ENCODE peak calls at places on chromosomes 11 and 22, in ten cellular contexts. R, T, N, V, Y, J, O, G, L and F are unnamed samples.

GRCh38 chr11:14356342-14356741 is 2.6 kb downstream of the RRAS2 start:
- DNase-seq in R (no peak), T (no peak), N (no peak), V (no peak), Y (no peak), J (no peak), O (no peak), G (no peak), L (no peak), F (no peak)

GRCh38 chr11:79400717-79401330 is 40.0 kb downstream of the TENM4 start:
- DNase-seq in R (no peak), T (peak; percentile 48), N (no peak), V (no peak), Y (no peak), J (peak; percentile 74), O (peak; percentile 44), G (no peak), L (peak; percentile 12), F (no peak)

GRCh38 chr11:129315781-129316579 is 59.7 kb upstream of the BARX2 start:
- DNase-seq in R (no peak), T (peak; percentile 46), N (no peak), V (peak; percentile 58), Y (peak; percentile 79), J (peak; percentile 62), O (peak; percentile 72), G (no peak), L (peak; percentile 45), F (no peak)

GRCh38 chr22:17832665-17833064 is 58.4 kb upstream of the BID start:
- DNase-seq in R (no peak), T (no peak), N (no peak), V (no peak), Y (no peak), J (no peak), O (peak; percentile 68), G (no peak), L (no peak), F (no peak)

GRCh38 chr11:12287374-12288211 is 89.8 kb upstream of the PARVA start:
- DNase-seq in R (no peak), T (peak; percentile 26), N (peak; percentile 77), V (peak; percentile 8), Y (no peak), J (peak; percentile 80), O (peak; percentile 48), G (peak; percentile 93), L (peak; percentile 59), F (no peak)

GRCh38 chr11:16002942-16003341 is 353.4 kb downstream of the SOX6 start:
- DNase-seq in R (no peak), T (no peak), N (no peak), V (no peak), Y (no peak), J (no peak), O (no peak), G (no peak), L (no peak), F (no peak)

GRCh38 chr22:25563757-25564319 is 637 bp upstream of the GRK3 start:
- DNase-seq in R (no peak), T (no peak), N (no peak), V (no peak), Y (no peak), J (peak; percentile 51), O (peak; percentile 28), G (peak; percentile 67), L (peak; percentile 61), F (no peak)

GRCh38 chr22:24424901-24425775 is 2.3 kb upstream of the ADORA2A start:
- DNase-seq in R (no peak), T (no peak), N (no peak), V (no peak), Y (no peak), J (no peak), O (no peak), G (no peak), L (no peak), F (no peak)

GRCh38 chr11:70205766-70206165 is 2.7 kb downstream of the FADD start:
- DNase-seq in R (no peak), T (no peak), N (no peak), V (no peak), Y (no peak), J (no peak), O (no peak), G (no peak), L (no peak), F (peak; percentile 67)

GRCh38 chr11:131944709-131945108 is 574.3 kb downstream of the NTM start:
- DNase-seq in R (no peak), T (no peak), N (no peak), V (no peak), Y (no peak), J (no peak), O (no peak), G (no peak), L (no peak), F (no peak)

GRCh38 chr11:102256251-102256650 is 61.0 kb upstream of the BIRC3 start:
- DNase-seq in R (no peak), T (no peak), N (no peak), V (peak; percentile 50), Y (no peak), J (no peak), O (no peak), G (no peak), L (no peak), F (no peak)

GRCh38 chr11:67286621-67287333 is 2.3 kb upstream of the ANKRD13D start:
- DNase-seq in R (no peak), T (no peak), N (no peak), V (no peak), Y (no peak), J (peak; percentile 40), O (no peak), G (peak; percentile 74), L (no peak), F (peak; percentile 91)
- H3K4me3 ChIP-seq in R (no peak overlapping the region), T (no peak overlapping the region), N (no peak overlapping the region), V (no peak overlapping the region), Y (no peak overlapping the region), J (no peak overlapping the region), O (no peak overlapping the region), G (no peak overlapping the region), L (no peak overlapping the region), F (peak overlapping the region; percentile 85)

DNA sequence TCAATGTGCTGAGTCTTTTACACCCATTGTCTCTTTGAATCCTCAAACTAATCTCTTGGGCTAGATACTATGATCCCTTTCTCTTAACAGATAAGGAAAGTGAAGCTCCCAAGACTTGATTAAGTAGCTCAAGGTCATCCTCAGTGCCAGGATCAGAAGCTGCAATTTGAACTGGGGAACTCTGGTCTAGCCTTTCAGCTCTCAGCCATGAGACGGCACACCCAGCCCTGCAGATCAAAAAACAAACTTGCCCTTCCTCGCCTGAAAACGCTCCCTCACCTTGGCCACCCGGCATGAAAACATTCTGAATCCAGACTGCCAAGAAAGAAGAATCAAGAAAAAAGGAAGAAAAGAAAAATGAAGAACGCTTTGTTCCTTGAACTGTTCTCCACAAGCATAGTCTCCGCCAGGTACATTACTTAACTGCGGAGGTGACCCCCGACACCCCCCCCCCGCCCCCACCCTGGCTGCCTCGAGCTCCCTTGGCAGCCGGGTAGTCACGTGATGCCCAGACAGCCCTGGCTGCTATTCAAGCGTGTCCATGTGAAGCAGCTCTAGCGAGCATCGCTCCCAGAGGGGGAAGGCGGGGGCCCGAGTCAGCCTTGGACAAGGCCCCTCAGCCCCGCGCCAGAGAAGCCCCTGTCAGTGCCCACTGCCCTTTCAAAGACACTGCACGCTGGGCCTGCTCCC is 451.2 kb downstream of the MIAT start:
- DNase-seq in R (no peak), T (peak; percentile 39), N (no peak), V (no peak), Y (peak; percentile 60), J (no peak), O (peak; percentile 32), G (peak; percentile 93), L (no peak), F (no peak)
- TF ChIP-seq POLR2AphosphoS5 in R (no peak), T (peak; percentile 1), N (no peak), V (peak; percentile 49), Y (peak; percentile 30), J (no peak), O (no peak), G (peak; percentile 67), L (no peak), F (no peak)

GRCh38 chr11:27095050-27095449 is 54.4 kb downstream of the BBOX1 start:
- DNase-seq in R (no peak), T (no peak), N (no peak), V (no peak), Y (no peak), J (no peak), O (no peak), G (no peak), L (no peak), F (no peak)
- H3K4me3 ChIP-seq in R (no peak overlapping the region), T (no peak overlapping the region), N (no peak overlapping the region), V (no peak overlapping the region), Y (no peak overlapping the region), J (no peak overlapping the region), O (no peak overlapping the region), G (no peak overlapping the region), L (no peak overlapping the region), F (no peak overlapping the region)

GRCh38 chr22:35409783-35410662 is 10.1 kb downstream of the MCM5 start:
- DNase-seq in R (no peak), T (no peak), N (no peak), V (no peak), Y (no peak), J (no peak), O (peak; percentile 52), G (no peak), L (no peak), F (peak; percentile 92)
- TF ChIP-seq POLR2AphosphoS5 in R (no peak), T (no peak), N (no peak), V (no peak), Y (no peak), J (no peak), O (no peak), G (no peak), L (no peak), F (peak; percentile 74)

GRCh38 chr11:19079643-19080440 is 19.3 kb upstream of the MRGPRX2 start:
- DNase-seq in R (no peak), T (no peak), N (no peak), V (peak; percentile 77), Y (no peak), J (no peak), O (no peak), G (no peak), L (no peak), F (no peak)

GRCh38 chr11:19080579-19080993 is 20.1 kb upstream of the MRGPRX2 start:
- DNase-seq in R (no peak), T (no peak), N (no peak), V (peak; percentile 26), Y (no peak), J (no peak), O (no peak), G (no peak), L (peak; percentile 65), F (no peak)

GRCh38 chr11:19076744-19077589 is 16.4 kb upstream of the MRGPRX2 start:
- DNase-seq in R (peak; percentile 6), T (peak; percentile 70), N (no peak), V (peak; percentile 39), Y (no peak), J (peak; percentile 69), O (peak; percentile 68), G (no peak), L (peak; percentile 32), F (peak; percentile 84)

GRCh38 chr11:19075636-19076035 is 15.1 kb upstream of the MRGPRX2 start:
- DNase-seq in R (no peak), T (no peak), N (no peak), V (no peak), Y (no peak), J (no peak), O (no peak), G (no peak), L (no peak), F (no peak)

GRCh38 chr11:19077965-19078364 is 17.4 kb upstream of the MRGPRX2 start:
- DNase-seq in R (no peak), T (no peak), N (no peak), V (no peak), Y (no peak), J (no peak), O (no peak), G (no peak), L (no peak), F (no peak)
- H3K4me3 ChIP-seq in R (no peak overlapping the region), T (no peak overlapping the region), N (no peak overlapping the region), V (no peak overlapping the region), Y (no peak overlapping the region), J (no peak overlapping the region), O (no peak overlapping the region), G (no peak overlapping the region), L (no peak overlapping the region), F (no peak overlapping the region)